ENCODE peak calls at places on chromosomes 11 and 22, in nine cellular contexts. Q, M, S, N, H, T, I, K and J are unnamed samples.

GRCh38 chr22:23066200-23067022 is 3.9 kb upstream of the GNAZ start:
- DNase-seq in N (no peak), S (no peak), I (peak), K (no peak), H (no peak), T (no peak), Q (no peak), M (no peak), J (no peak)

GRCh38 chr22:36360871-36361383 is 26.8 kb downstream of the MYH9 start:
- DNase-seq in N (no peak), H (no peak), M (no peak), T (peak), S (no peak), I (no peak), K (no peak), Q (no peak), J (no peak)

GRCh38 chr11:31802990-31803812 is 7.9 kb downstream of the PAX6 start:
- DNase-seq in T (no peak), H (peak), N (no peak), Q (no peak), I (no peak), S (no peak), M (no peak), K (no peak), J (no peak)

GRCh38 chr11:123163621-123164020 is 31.4 kb downstream of the CLMP start:
- DNase-seq in Q (no peak), K (no peak), N (no peak), S (no peak), T (no peak), M (no peak), H (no peak), I (no peak), J (no peak)

GRCh38 chr22:24485170-24485569 is 10.0 kb upstream of the UPB1 start:
- DNase-seq in T (no peak), I (no peak), K (no peak), S (no peak), N (no peak), Q (no peak), M (no peak), H (no peak), J (no peak)

GRCh38 chr11:46159694-46160093 is 38.4 kb upstream of the PHF21A start:
- DNase-seq in T (no peak), S (no peak), N (no peak), Q (no peak), K (no peak), I (no peak), H (no peak), M (no peak), J (no peak)

GRCh38 chr11:118380571-118380970 is 20.8 kb upstream of the ATP5MG start:
- DNase-seq in T (no peak), K (no peak), N (no peak), H (no peak), Q (no peak), S (no peak), I (no peak), M (no peak), J (no peak)

GRCh38 chr11:68939583-68940555 is 36.2 kb downstream of the IGHMBP2 start:
- DNase-seq in S (no peak), T (no peak), H (no peak), K (no peak), Q (no peak), M (no peak), N (no peak), I (no peak), J (no peak)

GRCh38 chr22:27170491-27170890 is 513.1 kb downstream of the MIAT start:
- DNase-seq in S (no peak), M (no peak), N (no peak), I (peak), H (no peak), T (peak), Q (no peak), K (peak), J (no peak)

GRCh38 chr11:17607083-17607429 is 60.0 kb downstream of the OTOG start:
- DNase-seq in N (no peak), M (no peak), I (no peak), T (no peak), H (no peak), S (no peak), K (no peak), Q (no peak), J (no peak)

GRCh38 chr11:77065878-77066228 is 918 bp upstream of the CAPN5 start:
- DNase-seq in Q (no peak), I (peak), M (no peak), T (peak), S (no peak), K (no peak), H (no peak), N (no peak), J (no peak)

GRCh38 chr11:20131744-20132666 is 28.3 kb downstream of the DBX1 start:
- DNase-seq in T (peak), N (peak), H (peak), S (peak), Q (peak), I (peak), K (peak), M (peak), J (peak)

GRCh38 chr11:33869511-33870422 is 22.1 kb downstream of the LMO2 start:
- DNase-seq in S (no peak), H (peak), I (no peak), N (no peak), Q (no peak), K (peak), M (no peak), T (peak), J (no peak)

GRCh38 chr22:46799626-46800025 is 37.2 kb downstream of the TBC1D22A start:
- DNase-seq in M (no peak), H (no peak), I (no peak), T (no peak), K (no peak), S (no peak), N (no peak), Q (no peak), J (no peak)

GRCh38 chr11:114595571-114595970 is at the start of gene NXPE4:
- DNase-seq in H (no peak), Q (no peak), T (no peak), I (no peak), M (no peak), S (no peak), K (no peak), N (no peak), J (peak)

GRCh38 chr11:69435161-69435990 is 46.1 kb upstream of the LINC01488 start:
- DNase-seq in H (peak), K (no peak), M (no peak), Q (no peak), S (no peak), T (no peak), I (no peak), N (no peak), J (no peak)

GRCh38 chr22:31692186-31692886 is 30.3 kb upstream of the PISD start:
- DNase-seq in Q (no peak), N (no peak), S (no peak), K (peak), M (no peak), T (peak), H (peak), I (no peak), J (no peak)

GRCh38 chr11:119134389-119134978 is 13.1 kb downstream of the HINFP start:
- DNase-seq in K (no peak), N (no peak), T (no peak), S (peak), M (no peak), Q (no peak), I (no peak), H (peak), J (no peak)

GRCh38 chr22:19667872-19668740 is 46.2 kb upstream of the SEPTIN5 start:
- DNase-seq in T (no peak), N (no peak), Q (no peak), M (no peak), K (no peak), H (no peak), S (no peak), I (no peak), J (no peak)

GRCh38 chr11:61279934-61280656 is 15.0 kb downstream of the VWCE start:
- DNase-seq in M (no peak), S (peak), I (no peak), N (no peak), H (no peak), K (no peak), Q (no peak), T (peak), J (no peak)

GRCh38 chr11:83191491-83191890 is 2.0 kb upstream of the ANKRD42 start:
- DNase-seq in Q (no peak), K (no peak), I (no peak), H (no peak), T (no peak), N (no peak), S (no peak), M (no peak), J (no peak)

GRCh38 chr11:35791088-35791958 is 128.7 kb downstream of the TRIM44 start:
- DNase-seq in T (no peak), I (no peak), S (peak), K (no peak), Q (no peak), N (no peak), M (no peak), H (no peak), J (no peak)

GRCh38 chr11:123543796-123544195 is 110.6 kb downstream of the SCN3B start:
- DNase-seq in H (no peak), T (peak), I (peak), K (peak), Q (no peak), M (no peak), S (no peak), N (peak), J (no peak)

GRCh38 chr22:27349456-27349855 is 452.1 kb downstream of the MN1 start:
- DNase-seq in K (no peak), N (no peak), M (no peak), T (peak), H (no peak), I (no peak), Q (no peak), S (no peak), J (no peak)

GRCh38 chr11:112656772-112657428 is 304.3 kb upstream of the NCAM1 start:
- DNase-seq in S (peak), K (peak), H (no peak), I (no peak), N (no peak), M (no peak), Q (no peak), T (peak), J (no peak)